ENCODE peak calls at places on chromosomes 5 and 9, in seven cellular contexts. H, R, Q, V, N, X and S are unnamed samples.

GRCh38 chr9:6600006-6600405 is 45.5 kb downstream of the GLDC start:
- DNase-seq in Q (no peak), R (no peak), N (no peak), X (no peak), H (no peak), V (no peak), S (no peak)

GRCh38 chr9:14341437-14342133 is 27.6 kb upstream of the NFIB start:
- DNase-seq in Q (no peak), V (no peak), R (no peak), N (no peak), H (no peak), X (no peak), S (no peak)

GRCh38 chr9:27939186-27939585 is 365.9 kb upstream of the C9orf72 start:
- DNase-seq in Q (no peak), N (no peak), V (no peak), R (no peak), X (no peak), H (no peak), S (no peak)

GRCh38 chr5:128053291-128053954 is 30.1 kb upstream of the SLC12A2 start:
- DNase-seq in Q (no peak), N (peak; percentile 46), V (peak; percentile 41), H (no peak), X (no peak), R (no peak), S (no peak)

GRCh38 chr5:142782976-142783539 is 12.9 kb downstream of the ARHGAP26 start:
- DNase-seq in N (no peak), X (peak; percentile 87), V (no peak), H (peak; percentile 70), R (peak; percentile 23), Q (no peak), S (no peak)

GRCh38 chr5:136890431-136891148 is 525.2 kb upstream of the TRPC7 start:
- DNase-seq in R (no peak), Q (no peak), V (no peak), H (no peak), X (no peak), N (no peak), S (no peak)

GRCh38 chr5:132813599-132814440 is 718 bp downstream of the SOWAHA start:
- DNase-seq in N (no peak), V (no peak), H (no peak), Q (peak; percentile 72), X (peak; percentile 83), R (no peak), S (no peak)

GRCh38 chr9:95741631-95742030 is 133.9 kb upstream of the ERCC6L2 start:
- DNase-seq in H (no peak), Q (no peak), V (no peak), X (peak; percentile 52), N (no peak), R (no peak), S (no peak)

GRCh38 chr9:119071636-119072035 is 297.6 kb downstream of the BRINP1 start:
- DNase-seq in H (no peak), X (no peak), V (no peak), R (no peak), N (no peak), Q (no peak), S (no peak)

GRCh38 chr5:143931389-143931984 is 119.5 kb downstream of the HMHB1 start:
- DNase-seq in V (no peak), H (no peak), N (no peak), Q (no peak), X (no peak), R (no peak), S (no peak)

GRCh38 chr5:4563400-4563799 is 576.7 kb upstream of the ADAMTS16 start:
- DNase-seq in V (no peak), H (no peak), Q (no peak), R (no peak), N (no peak), X (no peak), S (no peak)

GRCh38 chr9:35723426-35723825 is 8.6 kb downstream of the TLN1 start:
- DNase-seq in N (no peak), V (no peak), Q (no peak), H (no peak), R (no peak), X (no peak), S (no peak)

GRCh38 chr5:96661101-96661840 is 905 bp upstream of the CAST start:
- DNase-seq in X (no peak), R (no peak), Q (peak; percentile 65), V (peak; percentile 68), N (peak; percentile 61), H (peak; percentile 14), S (no peak)

GRCh38 chr5:88830567-88830966 is 52.4 kb downstream of the MEF2C start:
- DNase-seq in R (no peak), V (no peak), H (no peak), X (no peak), Q (no peak), N (no peak), S (no peak)

GRCh38 chr9:111450114-111450513 is 34.1 kb downstream of the ECPAS start:
- DNase-seq in R (no peak), V (no peak), Q (no peak), N (no peak), X (no peak), H (no peak), S (no peak)

GRCh38 chr9:116543731-116544400 is 143.2 kb upstream of the TRIM32 start:
- DNase-seq in R (no peak), N (peak; percentile 78), X (peak; percentile 89), H (no peak), Q (no peak), V (peak; percentile 65), S (no peak)

DNA sequence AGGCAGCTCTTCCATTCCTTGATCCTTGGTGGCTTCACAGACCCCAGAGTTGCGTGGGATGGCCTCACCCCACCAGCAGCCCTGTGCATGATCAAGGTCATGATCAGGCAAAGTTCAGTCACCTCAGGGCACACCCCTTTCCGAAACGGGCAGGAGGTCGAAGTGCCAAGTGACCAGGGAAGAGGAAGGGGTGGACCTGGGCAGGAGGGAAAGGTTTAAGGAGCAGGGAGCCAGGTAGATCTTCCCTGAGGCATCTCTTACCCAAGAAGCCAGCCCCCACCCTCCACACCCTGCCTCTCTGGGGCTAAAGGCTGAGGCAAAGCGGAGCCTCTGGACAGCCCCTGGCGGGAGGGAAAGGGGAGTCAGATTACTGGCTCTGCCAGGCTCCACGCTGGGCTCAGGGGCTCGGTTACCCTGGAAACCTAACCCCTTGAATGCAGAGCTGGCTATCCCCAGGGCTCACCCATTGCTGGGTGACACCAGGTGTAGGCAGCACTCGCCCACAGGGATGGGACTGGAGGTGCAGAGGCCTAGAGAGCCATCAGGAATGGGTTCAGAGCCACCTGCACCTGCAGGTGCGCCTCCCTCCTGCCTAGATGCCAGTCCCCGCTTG is 3.6 kb downstream of the MGAT4B start:
- DNase-seq in R (peak; percentile 44), V (no peak), Q (peak; percentile 37), H (no peak), X (peak; percentile 84), N (no peak), S (no peak)
- TF ChIP-seq CTCF in R (no peak), V (no peak), Q (no peak), H (no peak), X (no peak), N (no peak), S (no peak)

DNA sequence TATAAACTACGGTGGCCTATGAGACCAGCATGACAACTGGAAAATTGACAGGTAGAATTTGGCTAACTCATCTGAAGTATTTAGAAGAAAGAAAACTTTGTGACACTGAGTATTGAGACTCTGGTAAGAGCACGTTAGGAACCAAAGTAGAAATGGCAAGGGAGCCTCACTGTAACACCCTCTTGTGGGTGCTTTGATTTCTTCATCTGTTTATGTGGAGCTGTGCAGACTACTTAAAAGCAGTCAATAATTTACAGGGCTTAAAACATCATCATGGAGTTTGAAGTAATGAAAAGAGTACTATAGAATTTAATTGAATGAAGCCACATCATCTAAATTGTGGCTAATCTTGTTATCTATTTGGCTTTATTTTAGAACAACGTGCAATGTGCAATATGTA is 414.2 kb downstream of the CCDC171 start:
- DNase-seq in R (no peak), V (peak; percentile 15), Q (no peak), X (no peak), H (no peak), N (no peak), S (no peak)
- TF ChIP-seq CTCF in R (no peak), V (no peak), Q (no peak), X (no peak), H (no peak), N (no peak), S (no peak)

DNA sequence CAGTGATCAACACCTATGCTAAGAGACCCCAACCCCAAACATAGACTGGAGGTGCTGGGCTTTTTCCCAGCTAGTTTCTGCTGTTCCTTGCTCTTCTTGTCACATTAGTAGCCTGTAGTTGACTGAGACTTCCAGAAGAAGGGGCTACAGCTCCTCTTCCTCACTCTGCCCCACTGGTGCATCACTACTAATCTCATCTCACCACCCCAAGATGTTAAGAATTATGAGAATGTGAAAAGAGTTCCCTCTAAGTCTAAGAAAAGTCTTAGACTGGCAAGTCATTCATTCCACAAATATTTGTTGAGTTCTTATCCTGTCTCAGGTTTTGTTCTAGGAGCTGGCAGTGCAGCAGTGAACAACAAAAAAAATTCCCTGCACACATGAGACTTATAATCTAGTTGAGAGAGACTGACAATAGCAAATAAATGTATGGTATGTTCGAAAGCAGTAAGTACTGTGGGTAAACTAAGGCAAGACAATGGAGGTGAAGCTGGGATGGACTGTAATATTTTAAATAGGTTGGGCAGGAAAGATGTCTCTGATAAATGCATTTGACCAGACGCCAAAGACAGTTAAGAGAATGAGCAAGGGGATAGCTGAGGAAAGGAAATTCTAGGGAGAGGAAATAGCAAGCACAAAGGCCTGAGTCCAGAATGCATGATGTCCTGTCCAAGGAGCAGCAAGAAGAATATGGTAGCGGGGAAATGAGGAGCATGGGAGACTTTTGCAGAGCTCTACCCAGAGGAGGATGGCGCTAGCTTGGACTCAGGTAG is 92.3 kb downstream of the PTCD2 start:
- DNase-seq in Q (no peak), X (no peak), H (no peak), R (no peak), V (no peak), N (peak; percentile 65), S (no peak)
- TF ChIP-seq CTCF in Q (no peak), X (no peak), H (no peak), R (no peak), V (no peak), N (peak; percentile 51), S (no peak)

GRCh38 chr9:107615325-107615724 is 125.8 kb upstream of the KLF4 start:
- DNase-seq in N (peak; percentile 24), H (no peak), Q (no peak), R (no peak), V (peak; percentile 85), X (no peak), S (no peak)

GRCh38 chr9:107614765-107615164 is 125.2 kb upstream of the KLF4 start:
- DNase-seq in V (no peak), R (no peak), Q (peak; percentile 62), H (no peak), N (no peak), X (no peak), S (no peak)

GRCh38 chr9:107606149-107606790 is 116.7 kb upstream of the KLF4 start:
- DNase-seq in X (no peak), H (no peak), Q (peak; percentile 75), R (no peak), V (no peak), N (no peak), S (no peak)

GRCh38 chr9:107613314-107613713 is 123.7 kb upstream of the KLF4 start:
- DNase-seq in H (no peak), X (no peak), R (no peak), Q (peak; percentile 56), V (no peak), N (no peak), S (no peak)

DNA sequence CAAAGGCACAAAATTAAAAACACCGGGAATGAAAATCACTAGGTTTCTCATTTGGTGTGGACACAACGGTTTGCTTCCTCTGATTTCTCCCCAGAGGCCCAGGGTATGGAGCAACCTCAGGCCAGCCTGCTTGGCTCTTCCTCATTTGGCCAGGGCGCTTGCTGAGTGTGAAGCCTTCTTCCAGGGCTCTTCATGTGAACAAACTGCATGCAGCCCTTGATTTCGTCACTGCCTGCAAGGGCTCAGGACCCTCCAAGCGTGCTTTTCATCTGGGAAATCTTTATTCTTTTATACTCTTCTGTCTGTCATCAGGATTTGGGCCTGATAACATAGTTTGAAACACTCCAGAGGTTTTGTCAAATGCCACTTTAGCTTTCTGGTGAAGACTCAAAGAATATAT is 122.6 kb upstream of the KLF4 start:
- DNase-seq in R (peak; percentile 54), X (peak; percentile 95), H (peak; percentile 56), Q (no peak), N (no peak), V (no peak), S (peak; percentile 82)
- TF ChIP-seq CTCF in R (no peak), X (no peak), H (no peak), Q (no peak), N (no peak), V (no peak), S (no peak)